ENCODE peak calls at places on chromosomes 11 and 22, in four cellular contexts. G, L, I and M are unnamed samples.

GRCh38 chr11:118267486-118267885 is 3.4 kb upstream of the MPZL2 start:
- DNase-seq in I (no peak), L (no peak), G (no peak), M (no peak)

GRCh38 chr11:104067534-104067933 is 31.1 kb downstream of the DDI1 start:
- DNase-seq in I (no peak), L (no peak), G (no peak), M (no peak)

GRCh38 chr11:59182457-59183151 is 10.7 kb downstream of the DTX4 start:
- DNase-seq in I (peak), L (no peak), G (peak), M (peak)

GRCh38 chr11:128845334-128845780 is 21.7 kb downstream of the KCNJ1 start:
- DNase-seq in I (no peak), G (no peak), L (no peak), M (no peak)

GRCh38 chr11:90204407-90204806 is 18.4 kb downstream of the CHORDC1 start:
- DNase-seq in L (no peak), G (no peak), I (no peak), M (no peak)

GRCh38 chr11:117199061-117199915 is at the start of gene TAGLN:
- DNase-seq in L (no peak), I (peak), G (no peak), M (peak)

GRCh38 chr11:118142081-118142480 is 10.5 kb downstream of the SCN4B start:
- DNase-seq in L (no peak), I (no peak), G (no peak), M (no peak)

GRCh38 chr22:47276219-47276843 is 513.9 kb downstream of the TBC1D22A start:
- DNase-seq in I (no peak), G (no peak), L (no peak), M (no peak)

GRCh38 chr22:50219800-50220602 is 19.2 kb downstream of the SELENOO start:
- DNase-seq in I (no peak), G (no peak), L (no peak), M (no peak)

GRCh38 chr11:119529063-119529845 is 106.3 kb upstream of the THY1 start:
- DNase-seq in G (no peak), I (no peak), L (no peak), M (no peak)

GRCh38 chr22:48753381-48753730 is 1074.3 kb downstream of the BRD1 start:
- DNase-seq in G (no peak), I (no peak), L (no peak), M (no peak)
- TF ChIP-seq ELF4 in G (no peak), I (no peak), L (no peak), M (no peak)

DNA sequence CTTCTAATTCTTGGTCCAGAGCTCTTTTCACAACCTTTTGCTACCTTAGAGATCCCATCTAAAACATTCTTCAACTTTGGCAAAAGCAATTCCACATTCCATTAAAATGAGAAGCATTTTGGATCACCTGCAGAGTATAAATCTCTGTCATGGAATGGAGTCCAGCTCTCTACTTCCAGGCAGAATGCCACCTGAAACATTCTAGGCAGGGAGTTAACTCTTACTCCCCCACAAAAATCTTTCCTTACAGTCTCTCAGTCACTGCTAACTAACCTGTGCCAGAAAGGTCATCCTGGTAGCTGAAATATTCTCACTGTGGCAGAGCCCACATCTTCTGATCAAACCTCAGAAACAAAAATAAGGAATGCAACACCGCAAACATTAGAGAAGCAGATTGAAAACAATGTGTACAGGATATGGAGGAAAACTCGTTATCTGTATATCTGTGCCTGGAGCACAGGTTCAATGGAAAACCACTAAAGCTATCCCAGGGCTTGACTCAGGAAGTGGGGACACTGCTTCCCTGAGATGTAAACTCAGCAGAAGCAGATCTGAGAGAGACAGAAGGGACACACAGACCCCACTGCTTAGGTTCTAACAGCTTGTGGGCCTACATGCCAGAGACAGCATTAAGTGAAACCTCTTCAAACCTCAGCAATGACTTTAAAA is 78.9 kb downstream of the KCNC1 start:
- DNase-seq in L (no peak), G (no peak), I (no peak), M (no peak)
- TF ChIP-seq ELF4 in L (no peak), G (no peak), I (no peak), M (no peak)

DNA sequence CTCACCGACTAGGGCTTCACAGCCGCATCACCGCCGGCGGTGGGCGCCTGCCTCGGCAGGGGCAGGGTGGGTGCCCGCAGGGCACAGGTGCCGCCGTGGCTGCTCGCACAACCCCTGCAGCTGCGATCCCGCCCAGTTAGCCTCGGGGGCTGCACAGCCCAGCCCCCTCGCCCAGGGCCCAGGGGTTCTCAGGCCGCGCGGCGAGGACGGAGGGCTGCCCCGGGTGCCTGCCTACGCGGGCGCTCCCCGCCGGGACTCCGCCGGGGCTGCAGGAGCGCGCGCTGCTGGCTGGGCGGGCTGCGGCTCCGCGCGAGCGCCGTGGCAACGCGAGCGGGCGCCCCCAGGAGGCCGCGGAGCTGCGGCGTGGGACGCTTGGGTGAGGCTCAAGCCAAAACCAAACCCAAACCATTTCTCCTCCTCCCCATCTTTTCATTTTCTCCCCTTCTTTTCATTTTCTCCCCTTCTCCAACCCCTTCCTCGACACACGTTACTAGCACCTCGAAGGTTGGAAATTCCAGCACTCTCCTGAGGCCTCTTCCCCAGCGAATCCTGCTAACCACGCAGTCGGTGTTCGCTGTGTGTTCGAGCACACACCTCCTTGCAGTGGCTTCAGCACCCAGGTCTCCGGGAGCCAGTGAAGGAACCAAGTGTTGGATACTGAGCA is at the start of gene MICAL3:
- DNase-seq in I (no peak), L (peak), G (peak), M (peak)
- TF ChIP-seq ELF4 in I (no peak), L (no peak), G (no peak), M (no peak)

GRCh38 chr11:47408598-47409439 is 429 bp downstream of the SLC39A13 start:
- DNase-seq in L (no peak), G (no peak), I (no peak), M (peak)
- TF ChIP-seq ELF4 in L (no peak), G (no peak), I (no peak), M (no peak)

GRCh38 chr11:6745465-6746015 is 26.2 kb downstream of the OR2AG2 start:
- DNase-seq in L (no peak), I (no peak), G (no peak), M (no peak)

GRCh38 chr11:6745018-6745417 is 26.8 kb downstream of the OR2AG2 start:
- DNase-seq in G (no peak), L (no peak), I (no peak), M (no peak)

GRCh38 chr11:6746086-6746618 is 25.6 kb downstream of the OR2AG2 start:
- DNase-seq in I (no peak), G (no peak), L (no peak), M (no peak)

GRCh38 chr11:6738590-6738989 is 33.2 kb downstream of the OR2AG2 start:
- DNase-seq in G (no peak), I (no peak), L (no peak), M (no peak)

DNA sequence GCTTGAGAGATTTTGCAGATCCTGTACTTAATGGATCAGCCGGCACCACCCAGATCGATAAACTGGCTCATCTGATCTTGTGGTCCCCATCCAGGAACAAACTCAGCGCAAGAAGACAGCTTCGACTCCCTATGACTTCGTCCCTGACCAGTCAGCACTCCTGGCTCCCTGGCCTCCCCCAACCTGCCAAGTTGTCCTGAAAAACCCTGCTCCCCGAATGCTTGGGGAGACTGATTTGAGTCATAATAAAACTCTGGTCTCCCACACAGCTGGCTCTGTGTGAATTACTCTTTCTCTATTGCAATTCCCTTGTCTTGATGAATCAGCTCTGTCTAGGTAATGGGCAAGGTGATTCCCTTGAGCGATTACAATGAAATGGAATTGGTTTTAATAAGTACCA is 29.5 kb downstream of the OR2AG2 start:
- DNase-seq in L (no peak), I (no peak), G (no peak), M (no peak)
- TF ChIP-seq ELF4 in L (no peak), I (no peak), G (no peak), M (no peak)

GRCh38 chr11:2929511-2929879 is 275 bp upstream of the PHLDA2 start:
- DNase-seq in G (peak), L (no peak), I (no peak), M (peak)
- TF ChIP-seq ELF4 in G (no peak), L (no peak), I (no peak), M (no peak)

GRCh38 chr22:21073482-21073881 is 27.7 kb downstream of the LRRC74B start:
- DNase-seq in G (peak), I (no peak), L (no peak), M (no peak)
- TF ChIP-seq ELF4 in G (no peak), I (no peak), L (no peak), M (no peak)

GRCh38 chr11:21421930-21422329 is 752.5 kb downstream of the NELL1 start:
- DNase-seq in I (no peak), G (no peak), L (no peak), M (no peak)
- TF ChIP-seq ELF4 in I (no peak), G (no peak), L (no peak), M (no peak)

DNA sequence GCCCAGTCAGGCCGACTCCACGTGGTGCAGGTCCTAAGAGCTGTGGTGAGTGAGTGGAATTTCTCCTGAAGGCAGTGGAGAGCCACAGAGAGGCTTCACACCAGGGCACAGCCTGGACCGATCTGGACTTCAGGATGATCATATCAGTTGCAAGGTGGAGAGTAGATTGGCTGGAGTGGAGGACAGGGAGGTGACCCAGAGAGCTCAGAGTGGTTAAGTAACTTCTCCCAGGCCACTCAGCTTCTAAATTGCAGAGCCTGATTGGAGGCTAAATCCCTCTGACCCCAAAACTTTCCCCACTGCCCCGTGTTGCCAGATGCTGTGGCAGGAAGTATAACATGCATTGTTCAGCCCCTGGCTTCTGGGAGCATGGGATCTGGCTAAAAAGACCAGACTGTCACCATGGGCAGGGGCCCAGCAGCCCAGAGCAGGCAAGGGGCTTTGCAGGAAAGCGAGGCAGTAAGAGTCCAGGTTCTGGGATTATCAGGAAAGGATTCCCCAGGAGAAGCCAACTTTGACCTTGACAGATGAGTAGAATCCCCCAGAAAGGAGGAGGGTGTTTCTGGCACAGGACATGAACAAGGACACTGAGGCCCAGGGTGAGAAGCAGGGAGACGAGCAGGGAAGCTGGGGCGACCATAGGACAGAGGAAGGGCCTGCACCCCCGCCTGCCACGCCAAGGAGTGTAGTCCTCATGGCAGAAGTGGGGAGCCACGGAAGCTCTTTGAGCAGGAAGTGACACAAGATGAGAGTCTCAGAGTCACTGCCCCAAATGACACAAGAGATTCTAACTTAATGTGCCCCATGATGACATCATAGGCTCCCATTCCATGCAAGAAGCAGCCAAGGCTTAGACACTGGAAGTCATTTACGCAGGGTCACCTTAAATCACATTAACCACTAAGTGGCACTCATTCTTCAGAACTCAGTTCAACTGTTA is 4.8 kb downstream of the SLC35C1 start:
- DNase-seq in G (no peak), L (no peak), I (no peak), M (no peak)
- TF ChIP-seq ELF4 in G (no peak), L (no peak), I (no peak), M (no peak)

DNA sequence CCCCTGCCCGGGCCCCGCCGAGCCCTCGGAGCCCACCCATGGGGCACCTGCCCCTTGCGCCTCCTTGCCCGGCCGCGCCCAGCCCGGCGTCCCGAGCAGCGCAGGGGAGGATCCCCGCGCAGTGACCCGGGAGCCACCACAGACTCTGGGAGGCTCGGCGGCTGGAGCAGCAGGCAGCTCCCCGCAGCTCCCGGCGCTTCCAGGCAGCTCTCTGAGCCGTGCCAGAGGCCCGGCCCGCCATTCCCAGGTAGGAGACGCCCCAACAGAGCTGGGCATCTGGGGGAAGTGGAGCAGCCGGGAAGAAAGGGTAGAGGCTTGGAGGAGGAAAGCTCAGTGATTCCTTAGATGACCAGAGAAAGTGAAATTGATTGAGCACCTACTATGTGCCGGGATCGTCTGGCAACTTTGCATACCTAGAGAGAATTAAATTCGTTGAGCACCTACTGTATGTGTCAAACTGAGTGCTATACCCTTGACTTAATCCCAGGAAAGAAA is 670 bp downstream of the RASD2 start:
- DNase-seq in L (peak), G (no peak), I (no peak), M (peak)
- TF ChIP-seq ELF4 in L (no peak), G (no peak), I (no peak), M (no peak)